ENCODE peak calls at places on chromosomes 1 and 21, in six cellular contexts. G is heart left ventricle, P is PC-3, I is tibial artery, T is upper lobe of right lung, Y is cardiac muscle cell. J is an unnamed sample.

GRCh38 chr1:176639136-176639535 is 176.2 kb downstream of the PAPPA2 start:
- DNase-seq in G (no peak), P (no peak), I (no peak), T (no peak), Y (no peak), J (no peak)

GRCh38 chr1:12539705-12540579 is 78.1 kb downstream of the DHRS3 start:
- DNase-seq in G (peak; percentile 71), P (no peak), I (peak; percentile 97), T (peak; percentile 77), Y (peak; percentile 76), J (peak; percentile 80)

GRCh38 chr1:162587761-162588260 is 26.3 kb downstream of the UAP1 start:
- DNase-seq in G (no peak), P (no peak), I (no peak), T (no peak), Y (no peak), J (no peak)

GRCh38 chr1:179805291-179806195 is 62.5 kb downstream of the FAM163A start:
- DNase-seq in G (no peak), P (no peak), I (no peak), T (no peak), Y (no peak), J (no peak)

GRCh38 chr1:37663426-37664000 is 28.8 kb upstream of the CDCA8 start:
- DNase-seq in G (no peak), P (no peak), I (no peak), T (no peak), Y (no peak), J (no peak)

GRCh38 chr1:171816300-171816901 is 24.9 kb upstream of the DNM3 start:
- DNase-seq in G (no peak), P (no peak), I (no peak), T (no peak), Y (no peak), J (no peak)

GRCh38 chr1:202577381-202577780 is 132.9 kb downstream of the SYT2 start:
- DNase-seq in G (no peak), P (no peak), I (no peak), T (no peak), Y (no peak), J (no peak)

GRCh38 chr21:35438643-35439404 is 389.7 kb upstream of the RUNX1 start:
- DNase-seq in G (no peak), P (no peak), I (no peak), T (no peak), Y (no peak), J (no peak)

GRCh38 chr1:77820121-77820520 is 40.7 kb downstream of the MIGA1 start:
- DNase-seq in G (no peak), P (no peak), I (no peak), T (no peak), Y (no peak), J (no peak)

GRCh38 chr1:34865981-34866761 is 6.6 kb upstream of the SMIM12 start:
- DNase-seq in G (peak; percentile 86), P (peak; percentile 77), I (peak; percentile 88), T (peak; percentile 95), Y (peak; percentile 80), J (peak; percentile 54)

GRCh38 chr1:3590145-3590768 is 21.1 kb downstream of the MEGF6 start:
- DNase-seq in G (no peak), P (no peak), I (no peak), T (peak; percentile 78), Y (no peak), J (no peak)

GRCh38 chr1:244918422-244919319 is 54.3 kb upstream of the HNRNPU start:
- DNase-seq in G (peak; percentile 26), P (peak; percentile 57), I (no peak), T (peak; percentile 82), Y (peak; percentile 41), J (no peak)

DNA sequence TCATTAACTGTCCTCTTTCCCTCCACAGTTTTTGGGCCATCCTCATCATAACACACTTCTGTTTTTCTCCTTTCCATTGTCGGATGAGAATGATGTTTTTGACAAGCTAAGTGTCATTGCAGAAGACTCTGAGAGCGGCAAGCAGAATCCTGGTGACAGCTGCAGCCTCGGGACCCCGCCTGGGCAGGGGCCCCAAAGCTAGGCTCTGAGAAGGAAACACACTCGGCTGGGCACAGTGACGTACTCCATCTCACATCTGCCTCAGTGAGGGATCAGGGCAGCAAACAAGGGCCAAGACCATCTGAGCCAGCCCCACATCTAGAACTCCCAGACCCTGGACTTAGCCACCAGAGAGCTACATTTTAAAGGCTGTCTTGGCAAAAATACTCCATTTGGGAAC is 28.6 kb upstream of the IFNAR1 start:
- DNase-seq in G (no peak), P (no peak), I (no peak), T (no peak), Y (no peak), J (no peak)
- H3K36me3 ChIP-seq in G (peaks cover 54% of the 10 kb centered on the region), P (no peaks in the 10 kb centered on the region), I (peaks cover 55% of the 10 kb centered on the region), T (peaks cover 39% of the 10 kb centered on the region), Y (no peaks in the 10 kb centered on the region), J (peaks cover 26% of the 10 kb centered on the region)

GRCh38 chr21:37032877-37033471 is 26.5 kb downstream of the RIPPLY3 start:
- DNase-seq in G (no peak), P (peak; percentile 92), I (no peak), T (no peak), Y (no peak), J (no peak)

GRCh38 chr21:37028579-37028978 is 22.1 kb downstream of the RIPPLY3 start:
- DNase-seq in G (no peak), P (peak; percentile 45), I (no peak), T (no peak), Y (no peak), J (no peak)

GRCh38 chr21:37036177-37036576 is 29.7 kb downstream of the RIPPLY3 start:
- DNase-seq in G (no peak), P (peak; percentile 37), I (no peak), T (no peak), Y (no peak), J (no peak)

GRCh38 chr21:37030864-37031263 is 24.4 kb downstream of the RIPPLY3 start:
- DNase-seq in G (no peak), P (no peak), I (no peak), T (no peak), Y (no peak), J (no peak)

DNA sequence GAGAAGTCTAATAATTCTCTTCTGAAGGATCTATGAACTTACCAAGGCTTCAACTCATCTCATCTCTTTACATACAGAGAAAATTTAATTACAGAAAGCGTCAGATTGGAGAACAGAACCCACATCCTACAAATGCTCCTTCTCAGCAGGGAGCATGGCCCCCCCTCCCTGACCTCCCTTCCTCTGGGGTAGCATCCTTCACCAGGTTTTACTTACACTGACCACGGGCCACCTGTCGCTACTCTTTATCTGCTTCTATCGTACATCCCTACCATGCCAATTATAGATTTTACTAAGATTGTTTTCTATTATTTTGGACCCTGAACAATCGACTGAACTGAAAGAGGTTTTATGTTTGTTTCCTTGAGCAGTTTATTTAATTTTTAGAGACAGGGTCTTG is 25.8 kb downstream of the RIPPLY3 start:
- DNase-seq in G (no peak), P (no peak), I (no peak), T (no peak), Y (no peak), J (no peak)
- H3K27ac ChIP-seq in G (no peak overlapping the region), P (peak overlapping the region; percentile 17), I (no peak overlapping the region), T (no peak overlapping the region), Y (no peak overlapping the region), J (no peak overlapping the region)

GRCh38 chr1:218436997-218437396 is 91.9 kb downstream of the TGFB2 start:
- DNase-seq in G (no peak), P (peak; percentile 61), I (no peak), T (no peak), Y (no peak), J (no peak)

GRCh38 chr1:218433744-218434143 is 88.6 kb downstream of the TGFB2 start:
- DNase-seq in G (no peak), P (no peak), I (no peak), T (no peak), Y (no peak), J (no peak)

GRCh38 chr1:218431476-218431875 is 86.3 kb downstream of the TGFB2 start:
- DNase-seq in G (no peak), P (no peak), I (no peak), T (no peak), Y (no peak), J (no peak)

GRCh38 chr1:218436346-218436745 is 91.2 kb downstream of the TGFB2 start:
- DNase-seq in G (no peak), P (no peak), I (no peak), T (no peak), Y (no peak), J (no peak)

DNA sequence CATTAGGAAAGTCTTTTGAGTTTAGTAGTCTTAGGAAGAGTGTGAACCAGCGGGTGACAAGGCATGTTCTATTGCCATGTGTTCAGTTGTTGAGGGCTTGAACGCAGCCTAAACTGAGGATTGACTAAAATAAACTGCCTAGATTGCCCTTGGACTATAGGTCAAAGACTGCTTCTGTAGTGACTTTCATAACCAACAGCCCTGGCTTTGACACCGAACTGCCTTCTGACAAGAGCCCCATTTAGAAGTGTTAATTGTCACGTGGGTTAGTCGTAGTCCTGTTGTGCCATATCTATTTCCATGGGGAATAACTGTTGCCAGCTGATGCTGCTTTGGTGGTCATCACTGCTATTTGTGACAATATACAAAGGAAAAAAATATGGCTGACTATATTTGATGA is 90.4 kb downstream of the TGFB2 start:
- DNase-seq in G (no peak), P (no peak), I (no peak), T (no peak), Y (no peak), J (no peak)
- H3K36me3 ChIP-seq in G (no peaks in the 10 kb centered on the region), P (peaks cover 63% of the 10 kb centered on the region), I (peaks cover 7% of the 10 kb centered on the region), T (no peaks in the 10 kb centered on the region), Y (peaks cover 62% of the 10 kb centered on the region), J (no peaks in the 10 kb centered on the region)

DNA sequence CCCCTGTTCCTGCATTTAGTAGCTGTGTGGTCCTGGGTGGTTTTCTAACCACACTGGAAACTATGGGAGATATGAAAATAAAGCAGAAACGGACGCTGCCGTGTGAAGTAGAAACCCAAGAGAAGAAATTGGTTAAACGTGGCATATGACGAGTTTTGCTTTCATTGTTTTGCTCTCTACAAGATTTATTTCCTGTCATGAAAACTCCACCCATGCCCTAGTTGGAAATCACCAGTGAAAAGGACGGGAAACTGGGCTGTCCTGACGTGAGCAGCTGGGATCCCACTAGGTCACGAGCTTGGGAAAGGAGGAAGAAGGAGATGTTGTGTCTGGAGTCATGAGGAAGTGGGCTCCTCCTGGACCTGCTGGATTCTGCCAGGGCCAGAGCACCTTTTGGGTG is 120.8 kb upstream of the GADD45A start:
- DNase-seq in G (peak; percentile 55), P (no peak), I (peak; percentile 76), T (no peak), Y (no peak), J (no peak)
- H3K27ac ChIP-seq in G (peak overlapping the region; percentile 75), P (no peak overlapping the region), I (peak overlapping the region; percentile 42), T (peak overlapping the region; percentile 55), Y (no peak overlapping the region), J (peak overlapping the region; percentile 54)

GRCh38 chr1:200558866-200559459 is 61.6 kb downstream of the KIF14 start:
- DNase-seq in G (no peak), P (peak; percentile 84), I (no peak), T (no peak), Y (peak; percentile 56), J (no peak)
- H3K36me3 ChIP-seq in G (no peaks in the 10 kb centered on the region), P (peaks cover 25% of the 10 kb centered on the region), I (no peaks in the 10 kb centered on the region), T (no peaks in the 10 kb centered on the region), Y (no peaks in the 10 kb centered on the region), J (no peaks in the 10 kb centered on the region)

GRCh38 chr1:54409156-54410142 is 3.3 kb upstream of the SSBP3 start:
- DNase-seq in G (no peak), P (no peak), I (no peak), T (no peak), Y (no peak), J (no peak)
- H3K27ac ChIP-seq in G (no peak overlapping the region), P (peak overlapping the region; percentile 89), I (peak overlapping the region; percentile 89), T (peak overlapping the region; percentile 83), Y (peak overlapping the region; percentile 92), J (no peak overlapping the region)